ENCODE peak calls at places on chromosomes 6 and 20, in nine cellular contexts. One of them, this sample, is unnamed.

GRCh38 chr20:64064145-64064698 is 1.2 kb downstream of the TCEA2 start:
- DNase-seq in AG04450: no peak
- DNase-seq in H7: no peak
- DNase-seq in left lung: no peak
- DNase-seq in effector memory CD4-positive, alpha-beta T cell: no peak
- DNase-seq in bronchial epithelial cell: peak; percentile 30
- DNase-seq in thoracic aorta: no peak
- DNase-seq in uterus: no peak
- DNase-seq in naive thymus-derived CD4-positive, alpha-beta T cell: no peak
- DNase-seq in this sample: no peak

GRCh38 chr6:3494391-3495100 is 37.7 kb upstream of the SLC22A23 start:
- DNase-seq in AG04450: no peak
- DNase-seq in H7: no peak
- DNase-seq in left lung: no peak
- DNase-seq in effector memory CD4-positive, alpha-beta T cell: no peak
- DNase-seq in bronchial epithelial cell: no peak
- DNase-seq in thoracic aorta: no peak
- DNase-seq in uterus: no peak
- DNase-seq in naive thymus-derived CD4-positive, alpha-beta T cell: no peak
- DNase-seq in this sample: no peak

GRCh38 chr6:1933292-1933691 is 312.1 kb downstream of the GMDS start:
- DNase-seq in AG04450: no peak
- DNase-seq in H7: no peak
- DNase-seq in left lung: no peak
- DNase-seq in effector memory CD4-positive, alpha-beta T cell: no peak
- DNase-seq in bronchial epithelial cell: no peak
- DNase-seq in thoracic aorta: no peak
- DNase-seq in uterus: no peak
- DNase-seq in naive thymus-derived CD4-positive, alpha-beta T cell: no peak
- DNase-seq in this sample: no peak

GRCh38 chr6:119147101-119148053 is 68.9 kb upstream of the FAM184A start:
- DNase-seq in AG04450: peak; percentile 92
- DNase-seq in H7: no peak
- DNase-seq in left lung: no peak
- DNase-seq in effector memory CD4-positive, alpha-beta T cell: no peak
- DNase-seq in bronchial epithelial cell: peak; percentile 97
- DNase-seq in thoracic aorta: peak; percentile 47
- DNase-seq in uterus: peak; percentile 63
- DNase-seq in naive thymus-derived CD4-positive, alpha-beta T cell: no peak
- DNase-seq in this sample: no peak

GRCh38 chr20:10376271-10377075 is 57.5 kb downstream of the MKKS start:
- DNase-seq in AG04450: no peak
- DNase-seq in H7: no peak
- DNase-seq in left lung: no peak
- DNase-seq in effector memory CD4-positive, alpha-beta T cell: no peak
- DNase-seq in bronchial epithelial cell: peak; percentile 27
- DNase-seq in thoracic aorta: no peak
- DNase-seq in uterus: no peak
- DNase-seq in naive thymus-derived CD4-positive, alpha-beta T cell: no peak
- DNase-seq in this sample: no peak

GRCh38 chr6:19804362-19805145 is 32.6 kb upstream of the ID4 start:
- DNase-seq in AG04450: peak; percentile 93
- DNase-seq in H7: peak; percentile 91
- DNase-seq in left lung: peak; percentile 95
- DNase-seq in effector memory CD4-positive, alpha-beta T cell: no peak
- DNase-seq in bronchial epithelial cell: peak; percentile 83
- DNase-seq in thoracic aorta: peak; percentile 73
- DNase-seq in uterus: peak; percentile 95
- DNase-seq in naive thymus-derived CD4-positive, alpha-beta T cell: no peak
- DNase-seq in this sample: no peak

GRCh38 chr6:131163886-131164285 is 28.6 kb downstream of the AKAP7 start:
- DNase-seq in AG04450: no peak
- DNase-seq in H7: no peak
- DNase-seq in left lung: no peak
- DNase-seq in effector memory CD4-positive, alpha-beta T cell: no peak
- DNase-seq in bronchial epithelial cell: no peak
- DNase-seq in thoracic aorta: no peak
- DNase-seq in uterus: no peak
- DNase-seq in naive thymus-derived CD4-positive, alpha-beta T cell: no peak
- DNase-seq in this sample: no peak

GRCh38 chr20:57657537-57658446 is 37.6 kb upstream of the ZBP1 start:
- DNase-seq in AG04450: no peak
- DNase-seq in H7: peak; percentile 47
- DNase-seq in left lung: peak; percentile 82
- DNase-seq in effector memory CD4-positive, alpha-beta T cell: no peak
- DNase-seq in bronchial epithelial cell: peak; percentile 85
- DNase-seq in thoracic aorta: peak; percentile 3
- DNase-seq in uterus: peak; percentile 32
- DNase-seq in naive thymus-derived CD4-positive, alpha-beta T cell: peak; percentile 66
- DNase-seq in this sample: peak; percentile 53

GRCh38 chr6:158032354-158032733 is 50.7 kb downstream of the SYNJ2 start:
- DNase-seq in AG04450: no peak
- DNase-seq in H7: no peak
- DNase-seq in left lung: no peak
- DNase-seq in effector memory CD4-positive, alpha-beta T cell: no peak
- DNase-seq in bronchial epithelial cell: no peak
- DNase-seq in thoracic aorta: no peak
- DNase-seq in uterus: no peak
- DNase-seq in naive thymus-derived CD4-positive, alpha-beta T cell: no peak
- DNase-seq in this sample: no peak

GRCh38 chr6:118813795-118814194 is 80.2 kb upstream of the ASF1A start:
- DNase-seq in AG04450: no peak
- DNase-seq in H7: no peak
- DNase-seq in left lung: no peak
- DNase-seq in effector memory CD4-positive, alpha-beta T cell: no peak
- DNase-seq in bronchial epithelial cell: peak; percentile 56
- DNase-seq in thoracic aorta: no peak
- DNase-seq in uterus: no peak
- DNase-seq in naive thymus-derived CD4-positive, alpha-beta T cell: no peak
- DNase-seq in this sample: no peak

GRCh38 chr6:38435330-38435729 is 204.4 kb downstream of the BTBD9 start:
- DNase-seq in AG04450: no peak
- DNase-seq in H7: no peak
- DNase-seq in left lung: no peak
- DNase-seq in effector memory CD4-positive, alpha-beta T cell: no peak
- DNase-seq in bronchial epithelial cell: no peak
- DNase-seq in thoracic aorta: no peak
- DNase-seq in uterus: no peak
- DNase-seq in naive thymus-derived CD4-positive, alpha-beta T cell: no peak
- DNase-seq in this sample: no peak

GRCh38 chr20:25750765-25751696 is 54.4 kb upstream of the ZNF337 start:
- DNase-seq in AG04450: no peak
- DNase-seq in H7: peak; percentile 84
- DNase-seq in left lung: peak; percentile 83
- DNase-seq in effector memory CD4-positive, alpha-beta T cell: peak; percentile 54
- DNase-seq in bronchial epithelial cell: peak; percentile 26
- DNase-seq in thoracic aorta: no peak
- DNase-seq in uterus: peak; percentile 53
- DNase-seq in naive thymus-derived CD4-positive, alpha-beta T cell: peak; percentile 29
- DNase-seq in this sample: peak; percentile 56

GRCh38 chr6:117399924-117400323 is 25.8 kb downstream of the ROS1 start:
- DNase-seq in AG04450: no peak
- DNase-seq in H7: peak; percentile 9
- DNase-seq in left lung: no peak
- DNase-seq in effector memory CD4-positive, alpha-beta T cell: no peak
- DNase-seq in bronchial epithelial cell: peak; percentile 32
- DNase-seq in thoracic aorta: no peak
- DNase-seq in uterus: no peak
- DNase-seq in naive thymus-derived CD4-positive, alpha-beta T cell: no peak
- DNase-seq in this sample: no peak

GRCh38 chr20:48932375-48932941 is 10.9 kb downstream of the ARFGEF2 start:
- DNase-seq in AG04450: no peak
- DNase-seq in H7: no peak
- DNase-seq in left lung: no peak
- DNase-seq in effector memory CD4-positive, alpha-beta T cell: no peak
- DNase-seq in bronchial epithelial cell: no peak
- DNase-seq in thoracic aorta: no peak
- DNase-seq in uterus: no peak
- DNase-seq in naive thymus-derived CD4-positive, alpha-beta T cell: no peak
- DNase-seq in this sample: no peak

GRCh38 chr20:57698191-57698866 is 11.5 kb downstream of the PMEPA1 start:
- DNase-seq in AG04450: peak; percentile 91
- DNase-seq in H7: no peak
- DNase-seq in left lung: no peak
- DNase-seq in effector memory CD4-positive, alpha-beta T cell: peak; percentile 31
- DNase-seq in bronchial epithelial cell: peak; percentile 100
- DNase-seq in thoracic aorta: peak; percentile 59
- DNase-seq in uterus: no peak
- DNase-seq in naive thymus-derived CD4-positive, alpha-beta T cell: no peak
- DNase-seq in this sample: no peak

DNA sequence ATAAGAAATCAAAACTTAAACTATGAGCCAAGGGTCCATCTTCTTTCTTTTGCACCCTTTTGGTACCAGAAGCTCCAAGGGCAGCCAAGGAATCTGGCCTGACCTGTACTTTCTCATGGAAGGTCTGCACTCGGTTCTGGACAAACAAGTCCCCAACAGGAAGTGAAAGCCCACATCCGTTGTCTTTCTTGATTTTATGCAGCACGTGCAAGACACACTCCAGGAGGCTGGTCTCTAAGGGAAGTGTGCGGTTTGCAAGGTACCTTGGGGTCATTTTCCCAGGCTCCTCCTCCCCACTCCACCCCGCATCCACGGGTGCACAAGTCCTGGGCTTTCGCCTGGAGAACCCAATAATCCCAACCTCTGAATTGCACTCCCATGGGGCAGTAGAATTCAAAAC is 101.9 kb downstream of the NFATC2 start:
- DNase-seq in AG04450: no peak
- DNase-seq in H7: no peak
- DNase-seq in left lung: no peak
- DNase-seq in effector memory CD4-positive, alpha-beta T cell: no peak
- DNase-seq in bronchial epithelial cell: no peak
- DNase-seq in thoracic aorta: no peak
- DNase-seq in uterus: no peak
- DNase-seq in naive thymus-derived CD4-positive, alpha-beta T cell: no peak
- DNase-seq in this sample: no peak
- H3K27me3 ChIP-seq in AG04450: no peaks in the 10 kb centered on the region
- H3K27me3 ChIP-seq in H7: no peaks in the 10 kb centered on the region
- H3K27me3 ChIP-seq in left lung: no peaks in the 10 kb centered on the region
- H3K27me3 ChIP-seq in effector memory CD4-positive, alpha-beta T cell: no peaks in the 10 kb centered on the region
- H3K27me3 ChIP-seq in bronchial epithelial cell: no peaks in the 10 kb centered on the region
- H3K27me3 ChIP-seq in thoracic aorta: no peaks in the 10 kb centered on the region
- H3K27me3 ChIP-seq in uterus: no peaks in the 10 kb centered on the region
- H3K27me3 ChIP-seq in naive thymus-derived CD4-positive, alpha-beta T cell: no peaks in the 10 kb centered on the region
- H3K27me3 ChIP-seq in this sample: no peaks in the 10 kb centered on the region

DNA sequence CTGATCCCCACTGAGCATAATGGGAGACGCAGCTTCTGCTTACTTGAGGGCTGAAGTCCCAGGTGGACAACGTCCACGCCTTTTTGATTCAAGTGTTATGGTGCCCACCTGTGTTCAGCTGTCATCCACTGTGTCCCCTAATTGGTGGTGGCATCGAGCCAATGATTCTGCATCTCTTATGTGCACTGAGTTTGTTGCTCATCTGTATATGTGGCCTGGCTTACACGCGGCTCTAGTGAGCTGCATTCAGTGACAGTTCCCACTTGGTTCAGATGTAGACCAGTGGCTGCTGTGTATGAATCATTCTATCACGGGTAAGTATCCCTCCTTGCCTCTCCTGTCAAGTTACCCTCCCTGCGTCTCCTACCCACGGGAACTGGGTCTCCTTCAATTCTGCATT is 131.2 kb upstream of the CLDN20 start:
- DNase-seq in AG04450: no peak
- DNase-seq in H7: no peak
- DNase-seq in left lung: no peak
- DNase-seq in effector memory CD4-positive, alpha-beta T cell: no peak
- DNase-seq in bronchial epithelial cell: no peak
- DNase-seq in thoracic aorta: no peak
- DNase-seq in uterus: no peak
- DNase-seq in naive thymus-derived CD4-positive, alpha-beta T cell: no peak
- DNase-seq in this sample: no peak
- H3K27me3 ChIP-seq in AG04450: no peaks in the 10 kb centered on the region
- H3K27me3 ChIP-seq in H7: no peaks in the 10 kb centered on the region
- H3K27me3 ChIP-seq in left lung: no peaks in the 10 kb centered on the region
- H3K27me3 ChIP-seq in effector memory CD4-positive, alpha-beta T cell: no peaks in the 10 kb centered on the region
- H3K27me3 ChIP-seq in bronchial epithelial cell: no peaks in the 10 kb centered on the region
- H3K27me3 ChIP-seq in thoracic aorta: no peaks in the 10 kb centered on the region
- H3K27me3 ChIP-seq in uterus: no peaks in the 10 kb centered on the region
- H3K27me3 ChIP-seq in naive thymus-derived CD4-positive, alpha-beta T cell: no peaks in the 10 kb centered on the region
- H3K27me3 ChIP-seq in this sample: no peaks in the 10 kb centered on the region

DNA sequence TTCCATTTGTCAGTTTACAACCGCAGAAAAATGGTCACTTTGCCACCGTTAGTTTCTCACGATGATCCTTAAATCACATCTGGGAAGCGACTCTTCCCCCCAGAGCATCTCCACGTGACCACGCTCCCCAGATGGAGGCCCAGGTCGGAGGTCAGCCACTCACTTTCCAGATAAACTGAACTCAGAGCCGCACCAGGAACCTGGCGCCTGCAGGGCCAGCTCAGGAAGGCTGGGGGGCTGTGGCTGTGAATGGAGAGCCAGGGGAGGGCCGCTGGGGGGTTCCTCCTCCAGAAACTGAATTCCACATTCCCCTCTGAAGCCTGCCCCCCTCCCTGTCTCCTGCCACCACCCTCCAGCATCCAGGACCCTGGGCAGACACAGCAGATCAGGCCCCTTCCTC is 55.2 kb downstream of the DLL1 start:
- DNase-seq in AG04450: no peak
- DNase-seq in H7: no peak
- DNase-seq in left lung: peak; percentile 53
- DNase-seq in effector memory CD4-positive, alpha-beta T cell: no peak
- DNase-seq in bronchial epithelial cell: no peak
- DNase-seq in thoracic aorta: no peak
- DNase-seq in uterus: no peak
- DNase-seq in naive thymus-derived CD4-positive, alpha-beta T cell: no peak
- DNase-seq in this sample: no peak
- H3K27me3 ChIP-seq in AG04450: no peaks in the 10 kb centered on the region
- H3K27me3 ChIP-seq in H7: no peaks in the 10 kb centered on the region
- H3K27me3 ChIP-seq in left lung: no peaks in the 10 kb centered on the region
- H3K27me3 ChIP-seq in effector memory CD4-positive, alpha-beta T cell: no peaks in the 10 kb centered on the region
- H3K27me3 ChIP-seq in bronchial epithelial cell: peaks cover 8% of the 10 kb centered on the region
- H3K27me3 ChIP-seq in thoracic aorta: no peaks in the 10 kb centered on the region
- H3K27me3 ChIP-seq in uterus: no peaks in the 10 kb centered on the region
- H3K27me3 ChIP-seq in naive thymus-derived CD4-positive, alpha-beta T cell: no peaks in the 10 kb centered on the region
- H3K27me3 ChIP-seq in this sample: peaks cover 8% of the 10 kb centered on the region

GRCh38 chr20:32569380-32570305 is 15.5 kb downstream of the NOL4L start:
- DNase-seq in AG04450: no peak
- DNase-seq in H7: no peak
- DNase-seq in left lung: peak; percentile 2
- DNase-seq in effector memory CD4-positive, alpha-beta T cell: no peak
- DNase-seq in bronchial epithelial cell: no peak
- DNase-seq in thoracic aorta: no peak
- DNase-seq in uterus: no peak
- DNase-seq in naive thymus-derived CD4-positive, alpha-beta T cell: no peak
- DNase-seq in this sample: no peak

GRCh38 chr20:32570401-32571190 is 14.5 kb downstream of the NOL4L start:
- DNase-seq in AG04450: no peak
- DNase-seq in H7: peak; percentile 88
- DNase-seq in left lung: no peak
- DNase-seq in effector memory CD4-positive, alpha-beta T cell: no peak
- DNase-seq in bronchial epithelial cell: no peak
- DNase-seq in thoracic aorta: no peak
- DNase-seq in uterus: no peak
- DNase-seq in naive thymus-derived CD4-positive, alpha-beta T cell: no peak
- DNase-seq in this sample: no peak

GRCh38 chr20:32572271-32572968 is 12.7 kb downstream of the NOL4L start:
- DNase-seq in AG04450: no peak
- DNase-seq in H7: no peak
- DNase-seq in left lung: peak; percentile 65
- DNase-seq in effector memory CD4-positive, alpha-beta T cell: no peak
- DNase-seq in bronchial epithelial cell: no peak
- DNase-seq in thoracic aorta: no peak
- DNase-seq in uterus: no peak
- DNase-seq in naive thymus-derived CD4-positive, alpha-beta T cell: no peak
- DNase-seq in this sample: no peak

GRCh38 chr20:32573167-32573851 is 11.8 kb downstream of the NOL4L start:
- DNase-seq in AG04450: no peak
- DNase-seq in H7: no peak
- DNase-seq in left lung: peak; percentile 31
- DNase-seq in effector memory CD4-positive, alpha-beta T cell: no peak
- DNase-seq in bronchial epithelial cell: no peak
- DNase-seq in thoracic aorta: no peak
- DNase-seq in uterus: no peak
- DNase-seq in naive thymus-derived CD4-positive, alpha-beta T cell: no peak
- DNase-seq in this sample: no peak

GRCh38 chr20:32571566-32571965 is 13.6 kb downstream of the NOL4L start:
- DNase-seq in AG04450: no peak
- DNase-seq in H7: peak; percentile 68
- DNase-seq in left lung: peak; percentile 4
- DNase-seq in effector memory CD4-positive, alpha-beta T cell: no peak
- DNase-seq in bronchial epithelial cell: no peak
- DNase-seq in thoracic aorta: no peak
- DNase-seq in uterus: no peak
- DNase-seq in naive thymus-derived CD4-positive, alpha-beta T cell: no peak
- DNase-seq in this sample: no peak
- H3K27me3 ChIP-seq in AG04450: peaks cover 3% of the 10 kb centered on the region
- H3K27me3 ChIP-seq in H7: no peaks in the 10 kb centered on the region
- H3K27me3 ChIP-seq in left lung: no peaks in the 10 kb centered on the region
- H3K27me3 ChIP-seq in effector memory CD4-positive, alpha-beta T cell: no peaks in the 10 kb centered on the region
- H3K27me3 ChIP-seq in bronchial epithelial cell: no peaks in the 10 kb centered on the region
- H3K27me3 ChIP-seq in thoracic aorta: no peaks in the 10 kb centered on the region
- H3K27me3 ChIP-seq in uterus: no peaks in the 10 kb centered on the region
- H3K27me3 ChIP-seq in naive thymus-derived CD4-positive, alpha-beta T cell: no peaks in the 10 kb centered on the region
- H3K27me3 ChIP-seq in this sample: no peaks in the 10 kb centered on the region

This sample was measured in CD8-positive, alpha-beta memory T cell.